ENCODE peak calls at places on chromosomes 3 and 15, in six cellular contexts. L, Z, F, S, G and T are unnamed samples.

GRCh38 chr3:32531010-32531647 is 28.5 kb upstream of the CMTM6 start:
- DNase-seq in Z (no peak), S (no peak), F (no peak), L (no peak), G (no peak), T (no peak)

GRCh38 chr3:4908769-4909156 is 70.5 kb upstream of the BHLHE40 start:
- DNase-seq in L (no peak), Z (no peak), F (no peak), G (no peak), S (no peak), T (no peak)

GRCh38 chr3:194140520-194141414 is 4.8 kb downstream of the HES1 start:
- DNase-seq in S (no peak), Z (peak), G (no peak), L (peak), F (peak), T (peak)

GRCh38 chr3:192336286-192336685 is 391.1 kb downstream of the FGF12 start:
- DNase-seq in G (no peak), L (no peak), S (no peak), Z (no peak), F (no peak), T (no peak)

GRCh38 chr15:66897971-66898370 is 167.4 kb upstream of the SMAD3 start:
- DNase-seq in F (no peak), G (no peak), S (no peak), Z (no peak), L (no peak), T (no peak)

GRCh38 chr3:52119056-52119455 is 35.2 kb downstream of the POC1A start:
- DNase-seq in L (no peak), S (no peak), G (no peak), Z (no peak), F (peak), T (peak)

GRCh38 chr3:173993299-173993698 is 595.8 kb downstream of the NLGN1 start:
- DNase-seq in Z (no peak), G (no peak), F (no peak), S (peak), L (no peak), T (peak)

GRCh38 chr3:196163212-196163611 is 48.0 kb downstream of the ZDHHC19 start:
- DNase-seq in F (no peak), G (no peak), Z (no peak), L (no peak), S (no peak), T (no peak)

GRCh38 chr15:72992733-72993321 is 59.4 kb upstream of the NEO1 start:
- DNase-seq in G (no peak), S (no peak), F (peak), Z (no peak), L (no peak), T (no peak)

GRCh38 chr3:10983219-10983916 is 9.2 kb upstream of the SLC6A1 start:
- DNase-seq in G (peak), F (peak), Z (no peak), S (peak), L (peak), T (peak)

GRCh38 chr3:156705761-156706631 is 31.6 kb downstream of the TIPARP start:
- DNase-seq in L (no peak), Z (no peak), F (no peak), S (no peak), G (no peak), T (no peak)

GRCh38 chr3:128426128-128426921 is 40.4 kb downstream of the DNAJB8 start:
- DNase-seq in S (no peak), Z (no peak), F (peak), G (peak), L (peak), T (peak)

GRCh38 chr3:184325715-184326114 is 11.3 kb downstream of the EIF4G1 start:
- DNase-seq in F (no peak), Z (no peak), S (no peak), L (no peak), G (no peak), T (no peak)

GRCh38 chr3:197002701-197003454 is 26.7 kb downstream of the MELTF start:
- DNase-seq in S (no peak), L (peak), Z (peak), G (peak), F (peak), T (peak)

GRCh38 chr3:13507791-13508339 is 27.8 kb downstream of the HDAC11 start:
- DNase-seq in Z (no peak), L (no peak), S (no peak), G (no peak), F (peak), T (no peak)

GRCh38 chr3:88113311-88114162 is 36.2 kb upstream of the C3orf38 start:
- DNase-seq in Z (peak), L (peak), G (peak), S (peak), F (peak), T (peak)

GRCh38 chr15:48925714-48926223 is 38.0 kb downstream of the SHC4 start:
- DNase-seq in L (no peak), S (peak), F (no peak), Z (no peak), G (no peak), T (peak)

GRCh38 chr3:169811606-169812123 is 1.0 kb upstream of the LRRIQ4 start:
- DNase-seq in F (peak), Z (no peak), L (no peak), S (peak), G (no peak), T (peak)

GRCh38 chr3:81161851-81162250 is 599.6 kb downstream of the GBE1 start:
- DNase-seq in L (no peak), F (no peak), S (no peak), G (no peak), Z (no peak), T (no peak)

GRCh38 chr15:74208901-74209559 is 6.4 kb upstream of the STRA6 start:
- DNase-seq in L (no peak), S (no peak), F (no peak), G (peak), Z (no peak), T (no peak)

GRCh38 chr3:185175370-185175987 is 22.6 kb upstream of the C3orf70 start:
- DNase-seq in G (peak), L (peak), F (peak), Z (no peak), S (no peak), T (peak)

GRCh38 chr3:182609575-182610156 is 183.6 kb upstream of the ATP11B start:
- DNase-seq in S (no peak), G (no peak), F (peak), Z (no peak), L (no peak), T (no peak)

GRCh38 chr3:47394867-47395266 is 14.0 kb downstream of the PTPN23 start:
- DNase-seq in S (no peak), F (no peak), G (peak), L (no peak), Z (no peak), T (peak)

GRCh38 chr15:25543156-25543555 is 104.3 kb upstream of the UBE3A start:
- DNase-seq in Z (peak), L (peak), G (no peak), S (peak), F (peak), T (peak)

GRCh38 chr15:89845305-89845893 is 30.7 kb upstream of the ANPEP start:
- DNase-seq in S (peak), F (no peak), G (no peak), Z (no peak), L (no peak), T (peak)

GRCh38 chr3:38626171-38626570 is 23.3 kb downstream of the SCN5A start:
- DNase-seq in F (no peak), L (no peak), S (no peak), Z (no peak), G (no peak), T (no peak)

GRCh38 chr3:38630070-38630469 is 19.4 kb downstream of the SCN5A start:
- DNase-seq in Z (no peak), S (no peak), G (no peak), L (no peak), F (no peak), T (no peak)

GRCh38 chr3:38630591-38630990 is 18.9 kb downstream of the SCN5A start:
- DNase-seq in S (no peak), Z (no peak), F (no peak), L (no peak), G (no peak), T (no peak)

GRCh38 chr3:38628835-38629234 is 20.7 kb downstream of the SCN5A start:
- DNase-seq in Z (no peak), G (no peak), F (no peak), S (no peak), L (no peak), T (no peak)

GRCh38 chr3:38627956-38628355 is 21.5 kb downstream of the SCN5A start:
- DNase-seq in F (no peak), G (peak), L (no peak), Z (no peak), S (no peak), T (peak)
- TF ChIP-seq CTCF in F (no peak), G (peak), L (no peak), Z (no peak), S (peak), T (peak)

DNA sequence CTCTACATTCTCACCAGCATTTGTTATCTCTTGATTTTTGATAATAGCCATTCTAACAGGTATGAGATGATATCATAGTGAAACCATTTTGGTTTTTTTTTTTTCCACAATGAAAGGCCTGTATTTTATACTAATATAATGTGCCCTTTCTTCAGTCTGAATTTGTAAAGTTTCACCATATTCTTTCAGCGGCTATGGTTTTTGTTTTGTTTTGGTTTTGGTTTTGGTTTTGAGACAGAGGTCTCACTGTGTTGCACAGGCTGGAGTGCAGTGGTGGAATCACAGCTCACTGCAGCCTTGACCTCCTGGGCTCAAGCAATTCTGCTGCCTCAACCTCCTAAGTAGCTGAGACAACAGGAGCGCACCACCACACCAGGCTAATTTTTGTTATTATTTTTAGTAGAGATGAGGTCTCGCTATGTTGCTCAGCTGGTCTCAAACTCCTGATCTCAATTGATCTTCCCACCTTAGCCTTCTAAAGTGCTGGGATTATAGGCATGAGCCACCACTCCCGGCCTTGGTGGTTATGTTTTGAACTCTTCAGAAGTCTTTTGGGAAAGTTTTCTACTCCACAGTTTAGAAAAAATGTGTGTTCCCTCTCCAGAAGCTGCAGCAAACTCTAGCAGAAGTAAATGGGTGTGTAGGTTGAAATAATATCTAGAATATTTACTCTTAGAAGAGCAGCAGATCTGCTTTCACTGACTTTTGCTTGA is 110.2 kb upstream of the UMPS start:
- DNase-seq in S (no peak), F (no peak), Z (no peak), L (no peak), G (no peak), T (no peak)
- H3K4me3 ChIP-seq in S (no peak), F (no peak), Z (no peak), L (no peak), G (no peak), T (no peak)

GRCh38 chr15:92385096-92385495 is 8.6 kb upstream of the ST8SIA2 start:
- DNase-seq in G (no peak), F (no peak), Z (no peak), S (no peak), L (no peak), T (peak)

GRCh38 chr15:92384391-92384790 is 9.3 kb upstream of the ST8SIA2 start:
- DNase-seq in G (no peak), S (no peak), L (no peak), Z (no peak), F (no peak), T (no peak)

GRCh38 chr15:92383528-92384326 is 10.0 kb upstream of the ST8SIA2 start:
- DNase-seq in S (no peak), G (peak), L (no peak), F (peak), Z (no peak), T (peak)
- TF ChIP-seq CTCF in S (peak), G (peak), L (peak), F (peak), Z (no peak), T (peak)

GRCh38 chr3:122094125-122094524 is 39.0 kb downstream of the CD86 start:
- DNase-seq in Z (no peak), G (no peak), L (no peak), F (no peak), S (no peak), T (no peak)

GRCh38 chr3:122094693-122095092 is 39.5 kb downstream of the CD86 start:
- DNase-seq in G (no peak), Z (no peak), F (no peak), S (no peak), L (no peak), T (no peak)

GRCh38 chr3:122092460-122093165 is 37.5 kb downstream of the CD86 start:
- DNase-seq in S (no peak), Z (peak), L (peak), F (peak), G (peak), T (peak)

GRCh38 chr3:122088519-122088918 is 33.4 kb downstream of the CD86 start:
- DNase-seq in Z (no peak), L (no peak), S (no peak), G (no peak), F (no peak), T (no peak)

GRCh38 chr3:122091602-122092006 is 36.4 kb downstream of the CD86 start:
- DNase-seq in S (no peak), L (no peak), Z (no peak), G (no peak), F (no peak), T (no peak)
- H3K4me3 ChIP-seq in S (no peak), L (no peak), Z (no peak), G (no peak), F (no peak), T (no peak)

GRCh38 chr15:82943176-82943575 is 9.3 kb downstream of the HOMER2 start:
- DNase-seq in L (no peak), F (no peak), Z (no peak), S (no peak), G (no peak), T (no peak)
- TF ChIP-seq CTCF in L (no peak), F (no peak), Z (no peak), S (no peak), G (peak), T (no peak)

GRCh38 chr3:143001369-143002082 is at the start of gene U2SURP:
- DNase-seq in L (peak), Z (peak), G (peak), S (peak), F (peak), T (peak)

GRCh38 chr3:143000525-143000924 is 845 bp upstream of the U2SURP start:
- DNase-seq in Z (no peak), F (peak), G (no peak), L (no peak), S (no peak), T (peak)

GRCh38 chr3:143001034-143001368 is 369 bp upstream of the U2SURP start:
- DNase-seq in G (no peak), S (no peak), Z (no peak), L (no peak), F (no peak), T (no peak)

GRCh38 chr3:142998439-142998838 is 2.9 kb upstream of the U2SURP start:
- DNase-seq in L (no peak), Z (no peak), F (no peak), S (no peak), G (no peak), T (no peak)

DNA sequence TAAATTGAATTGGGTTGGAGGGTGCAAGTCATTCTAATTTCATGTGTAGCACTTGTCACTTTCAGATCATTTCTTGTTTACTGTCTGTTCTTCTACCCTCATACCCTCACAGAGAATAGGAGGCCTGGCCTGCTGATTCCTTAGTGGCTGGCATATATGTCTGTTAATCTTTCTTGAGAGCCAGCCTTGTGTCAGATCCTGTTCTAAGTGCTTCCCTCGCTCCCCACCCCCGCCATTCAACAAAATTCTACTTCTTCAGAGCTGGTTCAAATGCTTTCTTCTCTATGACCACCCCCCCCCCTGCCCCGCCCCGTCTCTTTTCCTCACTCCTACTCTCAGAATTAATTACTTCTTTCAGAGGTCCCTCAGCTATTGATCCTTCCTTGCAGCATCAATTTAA is 1.5 kb upstream of the U2SURP start:
- DNase-seq in F (no peak), S (no peak), Z (no peak), L (no peak), G (peak), T (no peak)
- H3K4me3 ChIP-seq in F (no peak), S (peak), Z (peak), L (no peak), G (peak), T (peak)

DNA sequence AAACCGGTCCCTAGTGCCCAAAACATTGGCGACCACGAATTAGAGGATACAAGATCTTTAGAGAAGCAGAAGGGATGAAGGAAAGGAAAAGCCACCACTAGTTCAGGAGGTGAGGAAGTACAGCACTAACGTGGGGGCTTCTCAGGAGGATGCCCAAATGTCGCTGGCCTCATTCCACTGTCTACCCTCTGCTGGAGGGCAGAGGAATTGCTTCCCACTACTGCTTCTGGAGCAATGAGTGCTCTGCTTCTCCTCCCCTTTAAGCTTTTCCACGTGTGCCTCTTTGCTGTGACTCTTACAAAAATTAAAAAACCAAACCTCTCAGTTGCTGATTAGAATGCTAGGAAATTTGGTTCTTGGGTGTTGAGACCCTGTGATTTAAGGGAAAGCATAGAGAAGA is 281.3 kb downstream of the CLSTN2 start:
- DNase-seq in S (no peak), Z (no peak), G (no peak), F (no peak), L (no peak), T (no peak)
- TF ChIP-seq CTCF in S (peak), Z (no peak), G (peak), F (peak), L (peak), T (peak)